ENCODE peak calls at places on chromosomes 12 and 14, in six cellular contexts. Y, W, L, Z, H and D are unnamed samples.

GRCh38 chr12:22653075-22653474 is 28.1 kb downstream of the ETNK1 start:
- DNase-seq in L (no peak), Y (no peak), H (no peak), W (no peak), Z (no peak), D (peak)

GRCh38 chr12:64457036-64457435 is 5.1 kb downstream of the TBK1 start:
- DNase-seq in Y (no peak), Z (no peak), L (no peak), W (no peak), H (peak), D (peak)

GRCh38 chr12:95974358-95974757 is 21.8 kb downstream of the HAL start:
- DNase-seq in Z (no peak), L (no peak), Y (no peak), H (no peak), W (no peak), D (no peak)

GRCh38 chr12:13211859-13212664 is 15.5 kb downstream of the EMP1 start:
- DNase-seq in W (no peak), H (peak), Y (peak), Z (peak), L (peak), D (peak)

GRCh38 chr14:42523656-42524055 is 917.0 kb downstream of the LRFN5 start:
- DNase-seq in Z (no peak), W (no peak), Y (no peak), L (no peak), H (peak), D (peak)

GRCh38 chr12:16515666-16516065 is 90.3 kb downstream of the LMO3 start:
- DNase-seq in Y (no peak), H (no peak), L (no peak), Z (peak), W (no peak), D (peak)

GRCh38 chr14:62667515-62667914 is 377.7 kb downstream of the KCNH5 start:
- DNase-seq in L (no peak), Y (no peak), W (no peak), Z (peak), H (no peak), D (no peak)

GRCh38 chr12:123363743-123364531 is 710 bp downstream of the SBNO1 start:
- DNase-seq in H (no peak), W (peak), Y (no peak), L (peak), Z (peak), D (peak)

GRCh38 chr12:100858658-100859057 is 64.1 kb downstream of the ANO4 start:
- DNase-seq in W (no peak), Z (peak), H (peak), Y (no peak), L (no peak), D (peak)

GRCh38 chr12:121108492-121108891 is 24.2 kb upstream of the P2RX7 start:
- DNase-seq in Y (no peak), Z (no peak), H (no peak), W (no peak), L (no peak), D (no peak)

GRCh38 chr12:16165506-16165905 is 112.0 kb downstream of the SLC15A5 start:
- DNase-seq in Y (peak), H (peak), Z (peak), L (no peak), W (peak), D (peak)

GRCh38 chr14:104502060-104502459 is 77.5 kb upstream of the C14orf180 start:
- DNase-seq in Y (no peak), Z (no peak), W (no peak), L (no peak), H (no peak), D (no peak)

GRCh38 chr12:122043476-122043875 is 21.8 kb downstream of the BCL7A start:
- DNase-seq in W (no peak), Y (no peak), L (no peak), Z (no peak), H (no peak), D (no peak)

GRCh38 chr12:39405580-39405979 is 37.3 kb downstream of the KIF21A start:
- DNase-seq in L (no peak), Y (no peak), Z (no peak), H (no peak), W (no peak), D (no peak)

GRCh38 chr12:102950950-102951490 is 6.5 kb upstream of the ASCL1 start:
- DNase-seq in Y (no peak), H (no peak), W (no peak), Z (no peak), L (no peak), D (no peak)

GRCh38 chr12:42507031-42507430 is 82.5 kb downstream of the PRICKLE1 start:
- DNase-seq in Y (no peak), L (no peak), H (no peak), Z (no peak), W (no peak), D (no peak)
- H3K27ac ChIP-seq in Y (no peak), L (no peak), H (no peak), Z (no peak), W (no peak), D (no peak)

GRCh38 chr14:71985538-71986234 is 53.5 kb downstream of the RGS6 start:
- DNase-seq in Y (no peak), L (no peak), H (no peak), Z (peak), W (no peak), D (no peak)
- H3K27ac ChIP-seq in Y (peak), L (no peak), H (no peak), Z (no peak), W (no peak), D (no peak)

GRCh38 chr12:114316076-114316475 is 89.9 kb downstream of the TBX5 start:
- DNase-seq in Z (peak), H (no peak), Y (no peak), W (no peak), L (no peak), D (peak)
- H3K27ac ChIP-seq in Z (no peak), H (no peak), Y (no peak), W (no peak), L (no peak), D (peak)

GRCh38 chr14:49615776-49616175 is 4.7 kb downstream of the RPL36AL start:
- DNase-seq in H (no peak), Y (no peak), L (no peak), Z (peak), W (no peak), D (no peak)
- H3K27ac ChIP-seq in H (no peak), Y (no peak), L (no peak), Z (no peak), W (no peak), D (no peak)

GRCh38 chr12:31518680-31519227 is 72.2 kb downstream of the DENND5B start:
- DNase-seq in L (no peak), W (no peak), H (peak), Z (peak), Y (no peak), D (peak)

GRCh38 chr12:31521972-31522371 is 69.0 kb downstream of the DENND5B start:
- DNase-seq in W (no peak), H (peak), L (no peak), Z (no peak), Y (no peak), D (no peak)

GRCh38 chr12:31516702-31517101 is 74.2 kb downstream of the DENND5B start:
- DNase-seq in L (no peak), Z (no peak), H (no peak), W (no peak), Y (no peak), D (no peak)

GRCh38 chr12:31517994-31518393 is 72.9 kb downstream of the DENND5B start:
- DNase-seq in L (no peak), W (no peak), H (peak), Y (no peak), Z (peak), D (peak)

GRCh38 chr12:31519525-31519924 is 71.4 kb downstream of the DENND5B start:
- DNase-seq in Z (no peak), L (no peak), W (no peak), H (no peak), Y (no peak), D (peak)
- H3K27ac ChIP-seq in Z (peak), L (no peak), W (no peak), H (peak), Y (no peak), D (peak)

GRCh38 chr12:78929075-78929418 is 64.5 kb downstream of the SYT1 start:
- DNase-seq in Y (no peak), W (no peak), L (no peak), Z (peak), H (no peak), D (no peak)
- H3K27ac ChIP-seq in Y (no peak), W (no peak), L (no peak), Z (no peak), H (no peak), D (peak)